ENCODE peak calls at places on chromosomes 16 and 17, in nine cellular contexts. One of them, this sample, is unnamed.

GRCh38 chr17:50935201-50936124 is 69.3 kb upstream of the TOB1 start:
- DNase-seq in activated naive CD4-positive, alpha-beta T cell treated with anti-CD3 and anti-CD28 coated beads, Interleukin-2, amount 10 ng/mL, durations not matched to agents 7 days and 5 days: no peak
- DNase-seq in transverse colon: peak
- DNase-seq in ACHN: no peak
- DNase-seq in body of pancreas: peak
- DNase-seq in activated CD8-positive, alpha-beta T cell treated with anti-CD3 and anti-CD28 coated beads for 36 hours: no peak
- DNase-seq in effector memory CD4-positive, alpha-beta T cell: no peak
- DNase-seq in skeletal muscle cell: no peak
- DNase-seq in M059J: peak
- DNase-seq in this sample: no peak

GRCh38 chr16:77585852-77586251 is 136.5 kb upstream of the NUDT7 start:
- DNase-seq in skeletal muscle cell: peak
- DNase-seq in body of pancreas: no peak
- DNase-seq in transverse colon: no peak
- DNase-seq in activated CD8-positive, alpha-beta T cell treated with anti-CD3 and anti-CD28 coated beads for 36 hours: no peak
- DNase-seq in activated naive CD4-positive, alpha-beta T cell treated with anti-CD3 and anti-CD28 coated beads, Interleukin-2, amount 10 ng/mL, durations not matched to agents 7 days and 5 days: no peak
- DNase-seq in ACHN: peak
- DNase-seq in M059J: peak
- DNase-seq in effector memory CD4-positive, alpha-beta T cell: no peak
- DNase-seq in this sample: peak

GRCh38 chr16:56513972-56514371 is 5.9 kb downstream of the BBS2 start:
- DNase-seq in ACHN: peak
- DNase-seq in M059J: peak
- DNase-seq in activated naive CD4-positive, alpha-beta T cell treated with anti-CD3 and anti-CD28 coated beads, Interleukin-2, amount 10 ng/mL, durations not matched to agents 7 days and 5 days: peak
- DNase-seq in body of pancreas: peak
- DNase-seq in transverse colon: peak
- DNase-seq in effector memory CD4-positive, alpha-beta T cell: peak
- DNase-seq in activated CD8-positive, alpha-beta T cell treated with anti-CD3 and anti-CD28 coated beads for 36 hours: peak
- DNase-seq in skeletal muscle cell: peak
- DNase-seq in this sample: peak

GRCh38 chr17:66950325-66950724 is 14.2 kb upstream of the CACNG4 start:
- DNase-seq in activated CD8-positive, alpha-beta T cell treated with anti-CD3 and anti-CD28 coated beads for 36 hours: no peak
- DNase-seq in effector memory CD4-positive, alpha-beta T cell: no peak
- DNase-seq in body of pancreas: no peak
- DNase-seq in ACHN: no peak
- DNase-seq in transverse colon: no peak
- DNase-seq in skeletal muscle cell: no peak
- DNase-seq in M059J: no peak
- DNase-seq in activated naive CD4-positive, alpha-beta T cell treated with anti-CD3 and anti-CD28 coated beads, Interleukin-2, amount 10 ng/mL, durations not matched to agents 7 days and 5 days: no peak
- DNase-seq in this sample: no peak

GRCh38 chr17:48550313-48551205 is 5.7 kb upstream of the HOXB2 start:
- DNase-seq in activated CD8-positive, alpha-beta T cell treated with anti-CD3 and anti-CD28 coated beads for 36 hours: no peak
- DNase-seq in ACHN: no peak
- DNase-seq in effector memory CD4-positive, alpha-beta T cell: no peak
- DNase-seq in body of pancreas: no peak
- DNase-seq in skeletal muscle cell: no peak
- DNase-seq in M059J: no peak
- DNase-seq in activated naive CD4-positive, alpha-beta T cell treated with anti-CD3 and anti-CD28 coated beads, Interleukin-2, amount 10 ng/mL, durations not matched to agents 7 days and 5 days: no peak
- DNase-seq in transverse colon: no peak
- DNase-seq in this sample: no peak

GRCh38 chr17:76367647-76368046 is 13.9 kb upstream of the PRPSAP1 start:
- DNase-seq in ACHN: no peak
- DNase-seq in transverse colon: no peak
- DNase-seq in body of pancreas: no peak
- DNase-seq in skeletal muscle cell: no peak
- DNase-seq in M059J: no peak
- DNase-seq in activated naive CD4-positive, alpha-beta T cell treated with anti-CD3 and anti-CD28 coated beads, Interleukin-2, amount 10 ng/mL, durations not matched to agents 7 days and 5 days: no peak
- DNase-seq in effector memory CD4-positive, alpha-beta T cell: no peak
- DNase-seq in activated CD8-positive, alpha-beta T cell treated with anti-CD3 and anti-CD28 coated beads for 36 hours: no peak
- DNase-seq in this sample: no peak

GRCh38 chr16:88759976-88760350 is 25.1 kb downstream of the PIEZO1 start:
- DNase-seq in effector memory CD4-positive, alpha-beta T cell: no peak
- DNase-seq in activated CD8-positive, alpha-beta T cell treated with anti-CD3 and anti-CD28 coated beads for 36 hours: no peak
- DNase-seq in transverse colon: no peak
- DNase-seq in activated naive CD4-positive, alpha-beta T cell treated with anti-CD3 and anti-CD28 coated beads, Interleukin-2, amount 10 ng/mL, durations not matched to agents 7 days and 5 days: no peak
- DNase-seq in M059J: no peak
- DNase-seq in body of pancreas: no peak
- DNase-seq in skeletal muscle cell: no peak
- DNase-seq in ACHN: no peak
- DNase-seq in this sample: no peak

GRCh38 chr16:1535391-1536291 is 2.2 kb downstream of the TMEM204 start:
- DNase-seq in body of pancreas: no peak
- DNase-seq in activated CD8-positive, alpha-beta T cell treated with anti-CD3 and anti-CD28 coated beads for 36 hours: peak
- DNase-seq in effector memory CD4-positive, alpha-beta T cell: no peak
- DNase-seq in skeletal muscle cell: no peak
- DNase-seq in ACHN: no peak
- DNase-seq in transverse colon: no peak
- DNase-seq in activated naive CD4-positive, alpha-beta T cell treated with anti-CD3 and anti-CD28 coated beads, Interleukin-2, amount 10 ng/mL, durations not matched to agents 7 days and 5 days: peak
- DNase-seq in M059J: no peak
- DNase-seq in this sample: peak

GRCh38 chr17:55168970-55169687 is 95.6 kb upstream of the HLF start:
- DNase-seq in M059J: no peak
- DNase-seq in activated naive CD4-positive, alpha-beta T cell treated with anti-CD3 and anti-CD28 coated beads, Interleukin-2, amount 10 ng/mL, durations not matched to agents 7 days and 5 days: no peak
- DNase-seq in body of pancreas: no peak
- DNase-seq in ACHN: no peak
- DNase-seq in transverse colon: no peak
- DNase-seq in effector memory CD4-positive, alpha-beta T cell: no peak
- DNase-seq in skeletal muscle cell: no peak
- DNase-seq in activated CD8-positive, alpha-beta T cell treated with anti-CD3 and anti-CD28 coated beads for 36 hours: no peak
- DNase-seq in this sample: no peak

GRCh38 chr16:4351880-4352279 is 759 bp upstream of the PAM16 start:
- DNase-seq in activated naive CD4-positive, alpha-beta T cell treated with anti-CD3 and anti-CD28 coated beads, Interleukin-2, amount 10 ng/mL, durations not matched to agents 7 days and 5 days: no peak
- DNase-seq in transverse colon: no peak
- DNase-seq in M059J: peak
- DNase-seq in effector memory CD4-positive, alpha-beta T cell: no peak
- DNase-seq in activated CD8-positive, alpha-beta T cell treated with anti-CD3 and anti-CD28 coated beads for 36 hours: peak
- DNase-seq in ACHN: no peak
- DNase-seq in skeletal muscle cell: no peak
- DNase-seq in body of pancreas: no peak
- DNase-seq in this sample: peak

GRCh38 chr17:2547176-2547575 is 35.5 kb upstream of the METTL16 start:
- DNase-seq in skeletal muscle cell: no peak
- DNase-seq in ACHN: no peak
- DNase-seq in transverse colon: no peak
- DNase-seq in effector memory CD4-positive, alpha-beta T cell: no peak
- DNase-seq in activated naive CD4-positive, alpha-beta T cell treated with anti-CD3 and anti-CD28 coated beads, Interleukin-2, amount 10 ng/mL, durations not matched to agents 7 days and 5 days: no peak
- DNase-seq in M059J: peak
- DNase-seq in activated CD8-positive, alpha-beta T cell treated with anti-CD3 and anti-CD28 coated beads for 36 hours: no peak
- DNase-seq in body of pancreas: no peak
- DNase-seq in this sample: peak

GRCh38 chr16:28188085-28188916 is 23.5 kb downstream of the XPO6 start:
- DNase-seq in transverse colon: no peak
- DNase-seq in ACHN: no peak
- DNase-seq in effector memory CD4-positive, alpha-beta T cell: no peak
- DNase-seq in M059J: no peak
- DNase-seq in activated CD8-positive, alpha-beta T cell treated with anti-CD3 and anti-CD28 coated beads for 36 hours: no peak
- DNase-seq in skeletal muscle cell: no peak
- DNase-seq in body of pancreas: no peak
- DNase-seq in activated naive CD4-positive, alpha-beta T cell treated with anti-CD3 and anti-CD28 coated beads, Interleukin-2, amount 10 ng/mL, durations not matched to agents 7 days and 5 days: no peak
- DNase-seq in this sample: no peak

GRCh38 chr17:36203335-36203734 is 6.8 kb upstream of the CCL3L1 start:
- DNase-seq in activated naive CD4-positive, alpha-beta T cell treated with anti-CD3 and anti-CD28 coated beads, Interleukin-2, amount 10 ng/mL, durations not matched to agents 7 days and 5 days: no peak
- DNase-seq in body of pancreas: no peak
- DNase-seq in M059J: no peak
- DNase-seq in skeletal muscle cell: no peak
- DNase-seq in activated CD8-positive, alpha-beta T cell treated with anti-CD3 and anti-CD28 coated beads for 36 hours: no peak
- DNase-seq in ACHN: no peak
- DNase-seq in effector memory CD4-positive, alpha-beta T cell: no peak
- DNase-seq in transverse colon: no peak
- DNase-seq in this sample: no peak

GRCh38 chr17:61452301-61453290 is at the start of gene TBX4:
- DNase-seq in M059J: no peak
- DNase-seq in activated CD8-positive, alpha-beta T cell treated with anti-CD3 and anti-CD28 coated beads for 36 hours: no peak
- DNase-seq in skeletal muscle cell: no peak
- DNase-seq in transverse colon: no peak
- DNase-seq in body of pancreas: no peak
- DNase-seq in ACHN: peak
- DNase-seq in activated naive CD4-positive, alpha-beta T cell treated with anti-CD3 and anti-CD28 coated beads, Interleukin-2, amount 10 ng/mL, durations not matched to agents 7 days and 5 days: no peak
- DNase-seq in effector memory CD4-positive, alpha-beta T cell: no peak
- DNase-seq in this sample: no peak

GRCh38 chr17:76681222-76682137 is 29.3 kb downstream of the MXRA7 start:
- DNase-seq in body of pancreas: peak
- DNase-seq in skeletal muscle cell: no peak
- DNase-seq in M059J: peak
- DNase-seq in transverse colon: peak
- DNase-seq in effector memory CD4-positive, alpha-beta T cell: peak
- DNase-seq in activated naive CD4-positive, alpha-beta T cell treated with anti-CD3 and anti-CD28 coated beads, Interleukin-2, amount 10 ng/mL, durations not matched to agents 7 days and 5 days: peak
- DNase-seq in ACHN: peak
- DNase-seq in activated CD8-positive, alpha-beta T cell treated with anti-CD3 and anti-CD28 coated beads for 36 hours: peak
- DNase-seq in this sample: peak